ENCODE peak calls at places on chromosomes 5 and 9, in six cellular contexts. M, X, L, O, E and A are unnamed samples.

GRCh38 chr9:277595-278330 is 63.1 kb downstream of the DOCK8 start:
- DNase-seq in L (no peak), X (no peak), E (no peak), O (no peak), M (no peak), A (no peak)

GRCh38 chr5:179311091-179311470 is 34.2 kb downstream of the ADAMTS2 start:
- DNase-seq in M (no peak), O (no peak), L (no peak), X (peak), E (no peak), A (no peak)

GRCh38 chr9:88749420-88749819 is 214.4 kb downstream of the NXNL2 start:
- DNase-seq in M (no peak), X (peak), L (no peak), E (no peak), O (no peak), A (peak)

GRCh38 chr5:96338089-96338488 is 95.0 kb downstream of the PCSK1 start:
- DNase-seq in M (no peak), X (no peak), E (no peak), O (no peak), L (no peak), A (no peak)

GRCh38 chr9:33782395-33783152 is 12.8 kb upstream of the PRSS3 start:
- DNase-seq in M (no peak), E (no peak), O (no peak), L (no peak), X (peak), A (no peak)

GRCh38 chr9:93807166-93808013 is 147.8 kb downstream of the BARX1 start:
- DNase-seq in L (no peak), E (no peak), M (peak), X (no peak), O (no peak), A (no peak)

GRCh38 chr5:72658161-72658560 is 151.0 kb upstream of the ZNF366 start:
- DNase-seq in L (no peak), O (no peak), X (no peak), E (no peak), M (no peak), A (no peak)

GRCh38 chr9:124812401-124813016 is 35.6 kb downstream of the OLFML2A start:
- DNase-seq in L (peak), O (no peak), M (no peak), E (peak), X (peak), A (peak)

GRCh38 chr9:85960688-85961093 is 19.7 kb downstream of the NAA35 start:
- DNase-seq in O (no peak), L (no peak), X (peak), M (peak), E (no peak), A (no peak)

GRCh38 chr5:87184544-87184943 is 83.1 kb upstream of the RASA1 start:
- DNase-seq in L (no peak), X (no peak), M (no peak), O (no peak), E (no peak), A (no peak)

GRCh38 chr9:36328798-36329411 is 70.7 kb upstream of the GNE start:
- DNase-seq in L (no peak), M (peak), E (peak), X (peak), O (peak), A (no peak)

GRCh38 chr5:38191693-38192092 is 66.7 kb upstream of the EGFLAM start:
- DNase-seq in X (no peak), L (no peak), M (no peak), O (no peak), E (no peak), A (no peak)

GRCh38 chr5:75566710-75567309 is 44.4 kb upstream of the ANKDD1B start:
- DNase-seq in M (no peak), X (peak), E (peak), O (no peak), L (peak), A (peak)

GRCh38 chr9:109143881-109144562 is 23.0 kb downstream of the FRRS1L start:
- DNase-seq in E (peak), O (no peak), M (no peak), X (peak), L (no peak), A (no peak)

GRCh38 chr5:112397690-112398089 is 21.4 kb downstream of the EPB41L4A start:
- DNase-seq in O (no peak), E (no peak), M (no peak), X (no peak), L (no peak), A (no peak)

GRCh38 chr5:103804714-103805113 is 242.1 kb upstream of the NUDT12 start:
- DNase-seq in O (no peak), L (no peak), M (no peak), E (peak), X (peak), A (peak)

GRCh38 chr9:35552376-35552775 is 52.7 kb upstream of the TESK1 start:
- DNase-seq in E (no peak), O (no peak), M (no peak), L (no peak), X (peak), A (no peak)

GRCh38 chr5:65279603-65280002 is 202.1 kb downstream of the ADAMTS6 start:
- DNase-seq in E (no peak), M (no peak), L (no peak), O (no peak), X (no peak), A (no peak)

GRCh38 chr9:78566948-78567675 is 270.2 kb downstream of the PSAT1 start:
- DNase-seq in L (no peak), O (no peak), E (no peak), X (peak), M (no peak), A (no peak)

GRCh38 chr9:2116073-2116472 is 100.9 kb downstream of the SMARCA2 start:
- DNase-seq in L (peak), O (no peak), E (peak), X (peak), M (no peak), A (no peak)